ENCODE peak calls at places on chromosomes 7 and 10, in ten cellular contexts. V is aorta, E is endodermal cell, P is heart left ventricle, Z is HCT116, Q is GM23248, O is IMR-90, J is BJ, I is PC-9, C is cardiac muscle cell. R is an unnamed sample. For H3K27me3, the result is how much of the 10 kb centered on the place peaks cover.

GRCh38 chr7:11702938-11703337 is 129.1 kb downstream of the THSD7A start:
- DNase-seq in V (no peak), E (no peak), P (no peak), Z (no peak), Q (no peak), O (no peak), J (no peak), I (no peak), C (no peak), R (no peak)

GRCh38 chr7:151469281-151469680 is 29.3 kb upstream of the CRYGN start:
- DNase-seq in V (no peak), E (no peak), P (no peak), Z (no peak), Q (no peak), O (no peak), J (no peak), I (no peak), C (no peak), R (no peak)

GRCh38 chr7:104005197-104005596 is 15.7 kb upstream of the RELN start:
- DNase-seq in V (no peak), E (no peak), P (no peak), Z (no peak), Q (no peak), O (peak), J (no peak), I (no peak), C (no peak), R (no peak)

GRCh38 chr7:143410523-143411004 is 1.9 kb upstream of the EPHA1 start:
- DNase-seq in V (no peak), E (peak), P (no peak), Z (no peak), Q (peak), O (peak), J (no peak), I (no peak), C (no peak), R (no peak)

GRCh38 chr7:8283968-8284367 is 22.0 kb upstream of the ICA1 start:
- DNase-seq in V (no peak), E (no peak), P (peak), Z (no peak), Q (no peak), O (no peak), J (no peak), I (no peak), C (peak), R (no peak)

GRCh38 chr10:33187427-33187999 is 147.0 kb downstream of the NRP1 start:
- DNase-seq in V (no peak), E (peak), P (no peak), Z (no peak), Q (no peak), O (no peak), J (no peak), I (no peak), C (no peak), R (peak)

GRCh38 chr10:64394744-64395143 is 873.5 kb downstream of the REEP3 start:
- DNase-seq in V (no peak), E (no peak), P (no peak), Z (no peak), Q (no peak), O (peak), J (no peak), I (peak), C (no peak), R (no peak)

GRCh38 chr10:9608592-9608991 is 1409.1 kb upstream of the CELF2 start:
- DNase-seq in V (no peak), E (no peak), P (no peak), Z (no peak), Q (peak), O (peak), J (no peak), I (no peak), C (peak), R (no peak)

GRCh38 chr10:122073508-122073907 is 84.5 kb downstream of the TACC2 start:
- DNase-seq in V (no peak), E (no peak), P (no peak), Z (no peak), Q (no peak), O (no peak), J (no peak), I (no peak), C (no peak), R (no peak)

GRCh38 chr10:124870854-124871425 is 69.3 kb downstream of the ABRAXAS2 start:
- DNase-seq in V (no peak), E (peak), P (no peak), Z (no peak), Q (no peak), O (no peak), J (no peak), I (no peak), C (no peak), R (no peak)

GRCh38 chr7:37448057-37448636 is 517 bp downstream of the ELMO1 start:
- DNase-seq in V (no peak), E (peak), P (peak), Z (no peak), Q (peak), O (no peak), J (no peak), I (no peak), C (peak), R (peak)

GRCh38 chr10:73653701-73654100 is 2.1 kb downstream of the SYNPO2L start:
- DNase-seq in V (no peak), E (peak), P (peak), Z (no peak), Q (no peak), O (peak), J (no peak), I (peak), C (peak), R (no peak)

GRCh38 chr7:24819916-24820689 is 62.8 kb upstream of the GSDME start:
- DNase-seq in V (peak), E (peak), P (peak), Z (peak), Q (peak), O (peak), J (peak), I (peak), C (peak), R (peak)

GRCh38 chr10:68601490-68602265 is 41.5 kb downstream of the TET1 start:
- DNase-seq in V (no peak), E (no peak), P (no peak), Z (no peak), Q (no peak), O (no peak), J (no peak), I (no peak), C (no peak), R (no peak)

GRCh38 chr7:32071466-32072091 is 1.4 kb upstream of the PDE1C start:
- DNase-seq in V (no peak), E (peak), P (no peak), Z (no peak), Q (no peak), O (no peak), J (no peak), I (no peak), C (no peak), R (no peak)

GRCh38 chr10:29804025-29804852 is 169.5 kb upstream of the SVIL start:
- DNase-seq in V (peak), E (no peak), P (peak), Z (peak), Q (peak), O (peak), J (peak), I (peak), C (no peak), R (peak)

GRCh38 chr10:77909755-77910375 is 16.7 kb downstream of the DLG5 start:
- DNase-seq in V (peak), E (no peak), P (no peak), Z (no peak), Q (peak), O (peak), J (no peak), I (peak), C (no peak), R (no peak)

GRCh38 chr10:5089869-5090268 is 4.3 kb upstream of the AKR1C3 start:
- DNase-seq in V (no peak), E (peak), P (no peak), Z (peak), Q (peak), O (peak), J (no peak), I (no peak), C (no peak), R (no peak)

GRCh38 chr7:46264646-46265045 is 343.6 kb upstream of the IGFBP3 start:
- DNase-seq in V (no peak), E (no peak), P (no peak), Z (no peak), Q (no peak), O (no peak), J (no peak), I (no peak), C (no peak), R (no peak)

DNA sequence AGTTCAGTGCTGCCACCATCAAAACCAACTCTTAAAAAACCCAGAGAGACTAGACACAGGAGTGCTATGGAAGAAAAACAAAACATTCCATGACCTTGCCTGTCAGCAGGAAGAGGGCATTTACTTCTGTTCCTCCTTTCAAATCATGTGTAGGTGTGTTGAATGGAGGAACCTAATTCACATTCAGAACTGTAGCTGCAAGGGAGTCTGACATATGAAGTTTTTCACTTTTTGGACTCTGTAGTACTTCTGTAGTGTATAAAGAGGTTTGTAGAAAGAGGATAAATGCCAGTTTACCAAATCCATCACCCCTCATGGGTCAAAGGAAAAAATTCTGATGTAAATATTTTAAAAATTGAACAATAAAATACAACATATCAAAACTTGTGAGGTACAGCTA is 51.1 kb upstream of the SYPL1 start:
- DNase-seq in V (no peak), E (no peak), P (no peak), Z (no peak), Q (no peak), O (no peak), J (no peak), I (no peak), C (no peak), R (no peak)
- H3K27me3 ChIP-seq in V (under half), E (under half), P (under half), Z (under half), Q (under half), O (under half), J (under half), I (under half), C (under half), R (under half)

GRCh38 chr10:94407668-94408067 is 5.3 kb downstream of the TBC1D12 start:
- DNase-seq in V (no peak), E (no peak), P (no peak), Z (no peak), Q (no peak), O (no peak), J (no peak), I (no peak), C (no peak), R (no peak)

GRCh38 chr10:94412439-94412838 is 10.1 kb downstream of the TBC1D12 start:
- DNase-seq in V (no peak), E (no peak), P (no peak), Z (no peak), Q (peak), O (peak), J (peak), I (no peak), C (no peak), R (no peak)

GRCh38 chr10:94405406-94405805 is 3.1 kb downstream of the TBC1D12 start:
- DNase-seq in V (no peak), E (no peak), P (no peak), Z (no peak), Q (no peak), O (no peak), J (no peak), I (no peak), C (no peak), R (no peak)

GRCh38 chr10:94411304-94411703 is 9.0 kb downstream of the TBC1D12 start:
- DNase-seq in V (no peak), E (no peak), P (no peak), Z (no peak), Q (no peak), O (no peak), J (no peak), I (no peak), C (no peak), R (no peak)

DNA sequence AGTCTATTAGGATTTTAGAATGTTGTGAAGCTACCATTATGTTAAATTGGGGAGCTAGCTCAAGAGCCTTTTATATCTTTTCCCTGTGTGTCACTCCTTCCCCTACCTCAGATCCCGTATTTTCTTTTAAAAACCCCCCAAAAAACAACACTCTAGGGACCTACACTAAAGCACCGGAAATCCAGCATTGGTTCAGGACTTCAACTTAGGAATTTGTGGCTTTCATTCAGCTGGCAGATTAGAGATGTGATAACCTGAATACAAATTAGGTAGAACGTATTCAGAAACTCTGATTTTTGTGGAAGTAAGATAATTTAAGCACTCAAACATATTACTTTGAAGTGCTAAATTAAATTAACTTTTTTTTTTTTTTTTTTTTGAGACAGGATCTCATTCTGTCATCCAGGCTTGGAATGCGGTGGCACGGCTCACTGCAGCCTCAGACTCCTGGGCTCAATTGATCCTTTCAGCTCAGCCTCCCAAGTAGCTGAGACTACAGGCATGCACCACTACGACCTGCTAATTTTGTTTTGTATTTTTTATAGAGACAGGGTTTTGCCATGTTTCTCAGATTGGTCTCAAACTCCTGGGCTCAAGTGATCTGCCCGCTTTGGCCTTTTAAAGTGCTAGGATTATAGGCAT is 6.8 kb downstream of the TBC1D12 start:
- DNase-seq in V (no peak), E (no peak), P (no peak), Z (no peak), Q (no peak), O (no peak), J (no peak), I (no peak), C (no peak), R (no peak)
- H3K27me3 ChIP-seq in V (under half), E (under half), P (under half), Z (under half), Q (under half), O (under half), J (under half), I (under half), C (under half), R (under half)

DNA sequence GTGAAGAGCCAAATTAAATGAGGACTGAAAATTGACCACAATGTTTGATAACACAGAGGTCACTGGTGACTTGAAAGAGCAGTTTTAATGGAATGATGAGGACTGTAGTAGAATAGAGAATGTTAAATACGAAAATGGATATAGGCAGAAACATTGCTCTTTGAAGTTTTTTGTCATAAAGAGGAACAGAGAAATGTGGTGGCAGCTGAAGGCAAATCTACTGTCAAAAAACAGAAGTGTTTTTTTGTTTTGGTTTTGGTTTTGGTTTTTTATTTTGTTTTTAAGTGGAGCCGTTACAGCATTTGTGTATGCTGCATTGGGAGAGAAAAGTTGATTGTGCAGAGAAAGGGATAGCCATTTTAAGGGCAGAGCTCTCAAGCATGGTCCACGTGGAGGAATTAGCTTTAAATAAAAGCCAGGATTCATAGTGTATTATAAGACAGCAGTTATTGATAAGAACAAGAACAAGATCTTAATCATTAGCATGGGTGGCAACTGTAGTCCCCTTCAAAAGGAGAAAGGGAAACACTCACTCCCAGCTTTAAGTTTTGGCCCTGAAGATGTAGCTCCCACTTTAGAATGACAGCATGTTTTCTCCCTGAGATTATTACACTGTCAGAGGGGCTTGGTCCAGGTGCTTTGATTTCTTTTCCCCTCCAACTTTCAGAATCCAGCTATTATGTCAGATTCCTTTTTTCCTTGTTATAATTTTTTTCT is 156.7 kb upstream of the BET1 start:
- DNase-seq in V (no peak), E (no peak), P (no peak), Z (no peak), Q (no peak), O (no peak), J (no peak), I (no peak), C (no peak), R (no peak)
- H3K27me3 ChIP-seq in V (under half), E (under half), P (under half), Z (under half), Q (under half), O (under half), J (under half), I (under half), C (under half), R (under half)

GRCh38 chr7:128206747-128207500 is 34.2 kb upstream of the LEP start:
- DNase-seq in V (no peak), E (no peak), P (no peak), Z (no peak), Q (no peak), O (no peak), J (no peak), I (no peak), C (no peak), R (no peak)
- H3K27me3 ChIP-seq in V (under half), E (under half), P (under half), Z (under half), Q (under half), O (half or more), J (under half), I (under half), C (half or more), R (under half)

DNA sequence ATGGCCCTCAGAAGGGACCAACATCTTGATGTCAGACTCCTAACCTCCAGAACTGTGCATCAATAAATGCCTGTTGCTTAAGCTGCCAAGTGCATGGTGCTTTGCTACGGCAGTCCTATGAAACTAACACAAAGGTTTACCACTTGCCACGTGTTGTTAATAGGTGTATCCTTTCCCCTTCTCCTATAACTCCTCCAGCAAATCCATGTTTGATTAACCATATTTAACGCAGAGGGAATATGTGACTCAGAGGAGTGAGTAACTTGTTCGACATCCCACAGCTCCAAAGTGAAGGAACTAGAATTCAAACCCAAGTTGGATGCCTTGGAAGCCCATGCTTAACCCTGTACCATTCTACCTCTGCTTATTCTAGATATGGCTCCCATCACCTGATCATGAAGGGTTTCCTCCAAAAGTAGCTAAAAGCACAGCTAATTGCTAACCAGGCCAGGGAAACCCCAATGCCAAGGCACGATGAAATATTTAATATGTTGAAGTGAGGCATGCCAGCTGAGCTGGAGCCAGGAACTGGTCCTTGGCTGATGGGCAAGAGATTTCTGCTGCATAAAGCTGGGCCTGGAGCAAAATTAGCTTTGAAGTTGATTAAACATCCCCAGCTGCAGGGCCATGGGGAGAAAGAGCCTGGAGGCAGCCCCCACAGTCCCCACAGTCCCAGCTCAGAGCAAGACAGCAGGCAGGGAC is 131.9 kb downstream of the C10orf90 start:
- DNase-seq in V (no peak), E (no peak), P (no peak), Z (no peak), Q (peak), O (no peak), J (no peak), I (no peak), C (no peak), R (no peak)
- H3K27me3 ChIP-seq in V (under half), E (under half), P (under half), Z (half or more), Q (under half), O (under half), J (under half), I (under half), C (under half), R (under half)

GRCh38 chr10:71211053-71211452 is 1.3 kb upstream of the UNC5B start:
- DNase-seq in V (no peak), E (peak), P (no peak), Z (no peak), Q (no peak), O (no peak), J (no peak), I (no peak), C (no peak), R (peak)

GRCh38 chr10:71211759-71212248 is 566 bp upstream of the UNC5B start:
- DNase-seq in V (no peak), E (no peak), P (no peak), Z (no peak), Q (no peak), O (no peak), J (no peak), I (no peak), C (no peak), R (no peak)

GRCh38 chr10:71212249-71213126 is at the start of gene UNC5B:
- DNase-seq in V (peak), E (peak), P (peak), Z (peak), Q (peak), O (peak), J (no peak), I (peak), C (peak), R (peak)

GRCh38 chr10:71209324-71210030 is 2.9 kb upstream of the UNC5B start:
- DNase-seq in V (no peak), E (peak), P (no peak), Z (no peak), Q (no peak), O (no peak), J (no peak), I (no peak), C (no peak), R (no peak)

DNA sequence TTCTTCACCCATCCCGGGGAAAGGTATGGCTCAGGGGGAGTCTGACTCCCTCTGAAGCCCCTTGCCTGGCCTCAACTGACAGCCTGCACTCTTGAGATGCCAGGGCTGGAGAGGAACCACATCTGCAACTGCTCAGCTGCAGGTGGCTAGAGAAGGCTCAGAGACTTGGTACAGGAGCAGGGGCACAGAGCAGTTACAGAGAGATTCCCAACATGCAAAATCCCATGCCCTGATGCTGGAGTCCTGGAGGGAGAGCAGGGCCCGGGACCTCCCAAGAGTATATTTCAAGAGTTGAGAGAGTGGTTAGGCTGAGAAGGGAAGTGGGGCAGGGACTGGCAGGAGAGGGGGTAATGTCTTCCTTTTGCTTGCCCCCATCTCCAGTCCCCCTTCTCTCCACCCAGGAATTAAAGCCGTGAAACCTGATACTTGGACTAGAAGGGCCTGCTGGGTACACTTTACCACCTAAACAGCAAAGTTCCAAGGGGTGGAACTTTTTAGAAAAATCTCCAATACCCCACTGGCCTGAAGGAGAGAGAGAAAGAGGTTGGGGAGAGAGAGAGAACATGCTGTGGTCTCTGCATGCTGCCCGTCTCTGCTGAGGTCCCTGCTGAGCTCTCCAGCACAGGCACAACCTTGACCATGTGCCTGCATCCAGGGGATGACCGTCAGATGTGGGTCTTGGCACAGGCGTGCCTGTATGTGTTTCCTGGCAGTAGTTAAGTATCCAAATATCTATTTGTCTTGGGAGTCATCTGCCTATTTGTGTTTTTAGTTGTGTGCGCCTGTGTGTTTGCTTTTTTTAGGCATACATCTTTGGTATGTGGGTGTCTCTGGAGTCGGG is 2.1 kb upstream of the UNC5B start:
- DNase-seq in V (no peak), E (peak), P (no peak), Z (no peak), Q (no peak), O (no peak), J (no peak), I (no peak), C (no peak), R (no peak)
- H3K27me3 ChIP-seq in V (under half), E (half or more), P (under half), Z (under half), Q (under half), O (under half), J (under half), I (under half), C (under half), R (under half)